ENCODE peak calls at places on chromosome 7, in five cellular contexts. S is aorta, R is A673, B is cardiac muscle cell, A is heart right ventricle. G is an unnamed sample. For H3K27me3, the result is how much of the 10 kb centered on the place peaks cover.

GRCh38 chr7:93198472-93198871 is 27.8 kb downstream of the HEPACAM2 start:
- DNase-seq in S (no peak), R (no peak), B (no peak), A (no peak), G (no peak)

GRCh38 chr7:27168265-27168947 is 3.1 kb upstream of the HOXA9 start:
- DNase-seq in S (peak), R (no peak), B (no peak), A (no peak), G (peak)

GRCh38 chr7:1473864-1474512 is 14.7 kb upstream of the MICALL2 start:
- DNase-seq in S (peak), R (peak), B (peak), A (peak), G (peak)

GRCh38 chr7:94297397-94297838 is 97.3 kb upstream of the COL1A2 start:
- DNase-seq in S (peak), R (no peak), B (peak), A (peak), G (peak)

GRCh38 chr7:98040626-98041025 is 50.6 kb upstream of the OCM2 start:
- DNase-seq in S (no peak), R (no peak), B (no peak), A (no peak), G (no peak)

GRCh38 chr7:78850093-78850740 is 603.2 kb downstream of the MAGI2 start:
- DNase-seq in S (no peak), R (no peak), B (no peak), A (no peak), G (no peak)

GRCh38 chr7:112495156-112495788 is 14.5 kb downstream of the LSMEM1 start:
- DNase-seq in S (no peak), R (peak), B (no peak), A (no peak), G (no peak)

GRCh38 chr7:106260136-106260561 is 24.6 kb downstream of the NAMPT start:
- DNase-seq in S (no peak), R (no peak), B (no peak), A (no peak), G (no peak)

GRCh38 chr7:16061630-16062029 is 359.7 kb downstream of the CRPPA start:
- DNase-seq in S (no peak), R (no peak), B (no peak), A (no peak), G (no peak)

GRCh38 chr7:18408868-18409267 is 86.7 kb upstream of the HDAC9 start:
- DNase-seq in S (no peak), R (no peak), B (no peak), A (no peak), G (no peak)

GRCh38 chr7:139931190-139932007 is 102.3 kb downstream of the TBXAS1 start:
- DNase-seq in S (no peak), R (no peak), B (no peak), A (no peak), G (no peak)

GRCh38 chr7:95330194-95331003 is 6.1 kb upstream of the PON1 start:
- DNase-seq in S (no peak), R (peak), B (peak), A (no peak), G (no peak)

GRCh38 chr7:26549281-26549943 is 257.8 kb downstream of the SNX10 start:
- DNase-seq in S (no peak), R (no peak), B (no peak), A (no peak), G (no peak)

DNA sequence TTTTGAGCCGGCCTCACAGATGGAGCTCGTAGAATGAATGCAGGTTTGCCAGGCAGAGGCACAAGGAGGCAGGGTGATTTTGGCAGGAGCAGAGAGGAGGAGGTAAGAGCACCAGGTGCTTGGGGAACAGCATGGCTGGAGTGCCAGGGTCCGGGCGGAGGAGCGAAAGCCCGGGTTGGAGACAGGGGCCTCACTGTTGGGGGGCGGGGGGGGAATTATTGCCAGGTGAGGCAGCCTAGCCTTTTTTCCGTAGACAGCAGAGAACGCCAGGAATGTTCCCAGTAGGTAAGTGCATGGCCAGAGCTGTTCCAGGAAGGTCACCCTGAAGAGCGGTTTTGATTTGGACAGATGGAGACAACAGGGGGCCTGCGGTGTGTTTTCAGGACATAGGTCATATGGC is 9.5 kb downstream of the SRRM3 start:
- DNase-seq in S (no peak), R (no peak), B (no peak), A (no peak), G (no peak)
- H3K27ac ChIP-seq in S (no peak), R (no peak), B (no peak), A (no peak), G (no peak)

GRCh38 chr7:13794581-13794980 is 194.9 kb downstream of the ETV1 start:
- DNase-seq in S (no peak), R (no peak), B (no peak), A (no peak), G (no peak)

GRCh38 chr7:13793926-13794325 is 195.5 kb downstream of the ETV1 start:
- DNase-seq in S (no peak), R (no peak), B (no peak), A (no peak), G (no peak)

GRCh38 chr7:13792208-13792607 is 197.3 kb downstream of the ETV1 start:
- DNase-seq in S (no peak), R (no peak), B (no peak), A (no peak), G (no peak)

GRCh38 chr7:13790611-13791010 is 198.9 kb downstream of the ETV1 start:
- DNase-seq in S (no peak), R (no peak), B (no peak), A (no peak), G (no peak)
- H3K27me3 ChIP-seq in S (under half), R (under half), B (under half), A (under half), G (under half)

GRCh38 chr7:23343806-23344500 is 44.8 kb downstream of the MALSU1 start:
- DNase-seq in S (no peak), R (peak), B (no peak), A (no peak), G (no peak)

GRCh38 chr7:23347007-23347681 is 48.0 kb downstream of the MALSU1 start:
- DNase-seq in S (no peak), R (no peak), B (no peak), A (no peak), G (no peak)

GRCh38 chr7:23341846-23342598 is 42.9 kb downstream of the MALSU1 start:
- DNase-seq in S (no peak), R (peak), B (no peak), A (no peak), G (no peak)

GRCh38 chr7:23346316-23346715 is 47.2 kb downstream of the MALSU1 start:
- DNase-seq in S (no peak), R (no peak), B (no peak), A (no peak), G (no peak)

GRCh38 chr7:23343102-23343501 is 44.0 kb downstream of the MALSU1 start:
- DNase-seq in S (no peak), R (no peak), B (no peak), A (no peak), G (no peak)
- H3K27ac ChIP-seq in S (no peak), R (peak), B (no peak), A (no peak), G (no peak)

DNA sequence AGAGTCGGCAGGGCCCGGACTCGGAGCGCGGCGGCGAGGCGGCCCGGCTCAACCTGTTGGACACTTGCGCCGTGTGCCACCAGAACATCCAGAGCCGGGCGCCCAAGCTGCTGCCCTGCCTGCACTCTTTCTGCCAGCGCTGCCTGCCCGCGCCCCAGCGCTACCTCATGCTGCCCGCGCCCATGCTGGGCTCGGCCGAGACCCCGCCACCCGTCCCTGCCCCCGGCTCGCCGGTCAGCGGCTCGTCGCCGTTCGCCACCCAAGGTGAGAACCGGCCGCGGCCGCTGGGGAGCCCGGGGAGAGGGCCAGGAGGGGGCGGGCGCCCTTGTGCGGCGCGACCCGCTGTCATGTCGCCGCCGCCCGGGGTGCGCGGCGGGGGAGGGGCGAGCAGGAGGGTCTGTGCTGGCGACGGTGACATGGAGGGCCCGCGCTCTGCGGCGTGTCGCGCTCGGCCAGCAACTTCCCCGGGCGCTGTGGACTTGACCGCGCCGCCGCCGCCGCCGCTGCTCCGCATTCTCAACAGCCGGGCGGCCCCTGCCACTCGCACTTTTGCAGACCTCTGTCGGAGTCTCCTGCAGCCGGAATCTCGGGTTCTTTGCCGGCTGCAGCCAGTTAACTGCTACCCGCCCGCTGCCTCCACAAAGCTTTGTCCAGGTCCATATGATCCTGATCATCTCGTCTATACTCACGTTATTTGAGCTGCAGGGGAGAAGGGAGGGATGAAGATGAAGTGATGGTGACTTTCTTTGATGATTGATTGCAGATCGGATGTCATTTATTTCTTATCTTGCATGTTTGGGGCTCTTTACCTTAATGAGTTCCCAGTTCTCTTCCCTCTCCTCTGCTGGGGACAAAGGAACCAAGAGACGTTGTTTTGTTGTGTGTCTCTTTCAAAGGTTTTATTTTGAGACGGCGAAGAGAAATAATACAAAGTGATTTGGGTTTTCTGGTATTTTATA is 869 bp downstream of the TRIM24 start:
- DNase-seq in S (peak), R (peak), B (peak), A (peak), G (peak)
- H3K27me3 ChIP-seq in S (under half), R (under half), B (under half), A (under half), G (under half)